ENCODE peak calls at places on chromosomes 7 and 10, in four cellular contexts. One of them, this sample, is unnamed.

GRCh38 chr7:24885305-24885704 is 94.7 kb downstream of the OSBPL3 start:
- DNase-seq in IMR-90: no peak
- DNase-seq in testis: no peak
- DNase-seq in spleen: no peak
- DNase-seq in this sample: no peak

GRCh38 chr10:103449208-103450144 is 2.7 kb downstream of the CALHM2 start:
- DNase-seq in IMR-90: no peak
- DNase-seq in spleen: no peak
- DNase-seq in testis: no peak
- DNase-seq in this sample: no peak

GRCh38 chr10:119296703-119297102 is 89.3 kb downstream of the GRK5 start:
- DNase-seq in IMR-90: peak
- DNase-seq in testis: no peak
- DNase-seq in spleen: no peak
- DNase-seq in this sample: no peak

GRCh38 chr10:16155761-16156322 is 281.0 kb upstream of the PTER start:
- DNase-seq in testis: no peak
- DNase-seq in IMR-90: no peak
- DNase-seq in spleen: no peak
- DNase-seq in this sample: no peak

GRCh38 chr7:142549007-142549406 is 200.3 kb upstream of the PRSS1 start:
- DNase-seq in IMR-90: peak
- DNase-seq in spleen: no peak
- DNase-seq in testis: no peak
- DNase-seq in this sample: no peak

GRCh38 chr10:100020161-100020882 is 10.6 kb upstream of the DNMBP start:
- DNase-seq in spleen: no peak
- DNase-seq in IMR-90: no peak
- DNase-seq in testis: no peak
- DNase-seq in this sample: no peak

GRCh38 chr10:35453855-35454532 is 117.7 kb downstream of the CCNY start:
- DNase-seq in testis: no peak
- DNase-seq in IMR-90: peak
- DNase-seq in spleen: no peak
- DNase-seq in this sample: peak

GRCh38 chr7:158824028-158824427 is 5.3 kb downstream of the ESYT2 start:
- DNase-seq in spleen: no peak
- DNase-seq in IMR-90: no peak
- DNase-seq in testis: no peak
- DNase-seq in this sample: no peak

GRCh38 chr7:137563986-137564385 is 220.5 kb upstream of the PTN start:
- DNase-seq in testis: no peak
- DNase-seq in spleen: no peak
- DNase-seq in IMR-90: peak
- DNase-seq in this sample: no peak

GRCh38 chr7:125089171-125089570 is 159.5 kb upstream of the POT1 start:
- DNase-seq in testis: no peak
- DNase-seq in IMR-90: no peak
- DNase-seq in spleen: no peak
- DNase-seq in this sample: no peak

GRCh38 chr10:132136097-132136521 is 50.6 kb upstream of the DPYSL4 start:
- DNase-seq in IMR-90: no peak
- DNase-seq in spleen: peak
- DNase-seq in testis: no peak
- DNase-seq in this sample: no peak

GRCh38 chr10:34994565-34995142 is 95.5 kb downstream of the CUL2 start:
- DNase-seq in IMR-90: peak
- DNase-seq in spleen: no peak
- DNase-seq in testis: peak
- DNase-seq in this sample: peak

GRCh38 chr7:25069900-25070443 is 55.1 kb downstream of the CYCS start:
- DNase-seq in testis: peak
- DNase-seq in spleen: no peak
- DNase-seq in IMR-90: peak
- DNase-seq in this sample: peak

GRCh38 chr7:141754939-141755338 is 9.0 kb upstream of the TAS2R3 start:
- DNase-seq in spleen: no peak
- DNase-seq in IMR-90: no peak
- DNase-seq in testis: no peak
- DNase-seq in this sample: peak

GRCh38 chr10:99172130-99172738 is 63.4 kb downstream of the HPSE2 start:
- DNase-seq in IMR-90: peak
- DNase-seq in spleen: no peak
- DNase-seq in testis: peak
- DNase-seq in this sample: peak

GRCh38 chr7:44279731-44280505 is 45.5 kb downstream of the CAMK2B start:
- DNase-seq in spleen: peak
- DNase-seq in IMR-90: no peak
- DNase-seq in testis: no peak
- DNase-seq in this sample: no peak

GRCh38 chr7:25091757-25092156 is 33.3 kb downstream of the CYCS start:
- DNase-seq in spleen: no peak
- DNase-seq in IMR-90: no peak
- DNase-seq in testis: no peak
- DNase-seq in this sample: no peak

GRCh38 chr10:110393866-110394265 is 89.1 kb upstream of the SMNDC1 start:
- DNase-seq in IMR-90: no peak
- DNase-seq in spleen: no peak
- DNase-seq in testis: no peak
- DNase-seq in this sample: no peak

GRCh38 chr10:110394296-110394695 is 89.6 kb upstream of the SMNDC1 start:
- DNase-seq in testis: no peak
- DNase-seq in spleen: no peak
- DNase-seq in IMR-90: no peak
- DNase-seq in this sample: no peak

GRCh38 chr10:110394898-110395297 is 90.2 kb upstream of the SMNDC1 start:
- DNase-seq in IMR-90: no peak
- DNase-seq in testis: no peak
- DNase-seq in spleen: no peak
- DNase-seq in this sample: no peak

GRCh38 chr10:110396284-110396651 is 91.5 kb upstream of the SMNDC1 start:
- DNase-seq in spleen: no peak
- DNase-seq in testis: no peak
- DNase-seq in IMR-90: no peak
- DNase-seq in this sample: no peak

DNA sequence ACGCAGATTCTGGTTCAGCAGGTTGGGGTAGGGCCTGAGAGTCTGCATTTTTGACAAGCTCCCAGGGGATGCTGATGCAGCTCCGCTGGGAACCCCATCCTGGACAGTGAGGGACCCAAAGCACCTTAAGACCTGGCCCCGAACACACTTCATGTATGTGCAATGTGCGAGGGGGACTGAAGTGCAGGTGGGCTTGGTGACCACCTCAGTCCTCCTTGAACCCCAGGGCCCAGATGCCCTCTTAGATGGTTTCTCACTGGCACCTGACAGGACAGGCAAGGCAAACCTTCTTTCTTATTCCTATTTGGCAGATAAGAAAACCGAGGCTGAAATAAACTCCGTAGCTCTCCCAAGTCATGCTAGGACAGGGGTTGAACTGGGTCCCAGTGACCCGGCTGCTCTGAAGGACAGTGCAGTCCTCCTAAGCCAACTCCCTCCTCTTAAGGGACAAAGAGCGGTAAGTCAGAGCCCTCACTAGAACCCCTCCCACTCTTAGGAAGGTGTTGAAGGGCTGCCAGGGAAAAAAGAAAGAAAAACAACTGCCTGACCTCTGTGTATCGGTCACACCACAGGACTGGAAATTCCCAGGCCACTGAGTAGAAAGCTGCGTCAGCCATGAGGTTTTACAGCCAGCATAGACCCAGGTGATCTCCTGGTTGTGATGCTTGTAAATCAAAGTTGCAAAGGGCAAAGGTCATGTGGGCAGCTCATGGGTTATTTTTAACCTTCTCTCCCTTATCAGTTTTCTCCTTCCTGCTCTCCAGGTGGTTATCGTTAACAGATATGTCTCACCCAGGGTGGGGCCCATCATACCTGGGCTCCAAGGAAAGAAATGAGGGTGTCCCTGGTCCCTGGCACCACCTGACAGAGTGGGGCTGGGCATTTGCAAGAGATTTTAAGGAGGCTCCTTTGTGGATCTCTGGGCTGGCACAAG is 90.9 kb upstream of the SMNDC1 start:
- DNase-seq in testis: peak
- DNase-seq in IMR-90: peak
- DNase-seq in spleen: no peak
- DNase-seq in this sample: peak
- TF ChIP-seq POLR2A in testis: no peak
- TF ChIP-seq POLR2A in IMR-90: peak
- TF ChIP-seq POLR2A in spleen: no peak
- TF ChIP-seq POLR2A in this sample: no peak

DNA sequence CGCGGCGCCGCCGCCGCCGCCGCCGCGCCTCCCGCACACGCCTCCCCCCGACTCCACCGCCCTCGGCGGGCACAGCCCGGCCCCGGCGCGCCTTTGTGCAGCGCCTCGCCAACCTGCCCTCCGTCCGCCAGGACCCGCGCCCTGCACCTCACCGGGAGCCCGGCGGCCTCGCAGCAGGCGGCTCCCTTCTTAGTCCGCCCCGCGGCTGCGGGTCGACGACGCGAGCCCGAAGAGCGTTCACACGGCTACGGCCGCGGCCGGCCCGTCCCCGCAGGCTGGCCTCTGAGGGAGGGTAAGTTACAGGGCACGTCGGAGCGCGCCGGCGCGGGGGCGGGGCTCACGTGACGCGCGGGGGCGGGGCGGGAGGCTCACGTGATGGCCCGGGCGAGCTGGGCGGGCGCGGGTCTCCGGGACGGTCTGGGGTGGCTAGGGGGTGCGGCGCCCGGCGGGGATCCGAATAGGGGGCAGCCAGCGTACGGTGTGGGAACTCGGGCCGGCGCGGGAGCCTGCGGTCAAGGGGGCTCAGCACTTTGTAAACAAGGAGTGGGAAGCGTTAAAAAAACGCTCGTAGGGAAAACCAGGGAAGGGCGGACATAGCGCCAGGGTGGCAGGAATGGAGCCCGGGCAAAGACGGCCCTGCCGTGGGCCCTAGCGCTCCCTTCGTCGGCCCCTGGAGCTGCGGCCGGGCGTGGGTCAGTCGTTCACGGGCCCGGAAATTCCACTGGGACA is at the start of gene ARHGAP12:
- DNase-seq in testis: peak
- DNase-seq in spleen: peak
- DNase-seq in IMR-90: peak
- DNase-seq in this sample: peak
- TF ChIP-seq POLR2A in testis: peak
- TF ChIP-seq POLR2A in spleen: peak
- TF ChIP-seq POLR2A in IMR-90: peak
- TF ChIP-seq POLR2A in this sample: peak

DNA sequence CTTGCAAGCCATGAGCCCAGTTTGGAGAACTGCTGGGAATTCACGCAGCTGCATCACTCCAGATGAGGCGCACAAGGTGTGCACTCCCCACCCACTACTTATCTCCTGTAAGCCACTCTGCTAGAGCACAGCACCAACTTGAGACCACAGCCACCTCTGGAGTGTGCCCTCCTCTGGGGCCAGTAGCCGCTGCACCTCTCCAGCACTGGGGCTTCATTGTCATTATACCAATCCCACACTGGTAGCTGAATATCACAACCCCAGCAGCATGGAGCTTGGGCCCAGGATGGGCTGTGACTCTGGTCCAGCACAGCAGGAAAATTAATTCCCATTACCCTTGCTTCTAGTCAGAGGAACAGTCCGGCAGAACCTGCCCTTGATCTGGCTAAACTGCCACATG is 125.6 kb downstream of the LSM5 start:
- DNase-seq in IMR-90: no peak
- DNase-seq in testis: no peak
- DNase-seq in spleen: no peak
- DNase-seq in this sample: no peak
- TF ChIP-seq POLR2A in IMR-90: no peak
- TF ChIP-seq POLR2A in testis: no peak
- TF ChIP-seq POLR2A in spleen: no peak
- TF ChIP-seq POLR2A in this sample: no peak

DNA sequence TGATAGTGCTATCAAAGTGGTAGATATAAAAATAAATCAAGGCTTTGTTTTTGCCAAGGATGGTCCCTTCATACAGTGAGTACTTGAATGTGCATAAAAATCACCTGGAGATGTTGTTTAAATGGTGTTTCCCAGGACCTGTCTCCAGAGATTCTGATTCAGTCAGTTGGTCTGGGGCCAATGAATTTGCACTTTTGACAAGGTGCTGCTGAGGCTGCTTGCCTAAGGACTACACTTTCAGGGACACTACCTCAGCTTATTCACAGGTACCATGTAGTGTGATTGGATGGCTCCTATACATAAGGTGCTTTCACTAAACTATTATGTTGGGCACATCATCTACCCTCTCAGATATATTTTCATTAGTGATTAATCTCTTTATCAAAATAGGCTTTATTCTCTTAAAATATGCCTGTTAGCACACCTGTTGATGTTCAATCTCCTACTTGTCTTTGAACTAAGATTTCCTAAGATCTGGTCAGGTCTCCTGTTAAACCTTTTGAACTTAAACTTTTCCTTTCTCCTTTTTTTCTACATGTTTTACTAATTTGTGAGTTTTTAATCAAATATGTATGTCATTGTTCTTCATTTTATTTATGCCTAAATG is 24.3 kb downstream of the CAPZA2 start:
- DNase-seq in testis: no peak
- DNase-seq in spleen: no peak
- DNase-seq in IMR-90: no peak
- DNase-seq in this sample: peak
- TF ChIP-seq POLR2A in testis: no peak
- TF ChIP-seq POLR2A in spleen: no peak
- TF ChIP-seq POLR2A in IMR-90: no peak
- TF ChIP-seq POLR2A in this sample: no peak

DNA sequence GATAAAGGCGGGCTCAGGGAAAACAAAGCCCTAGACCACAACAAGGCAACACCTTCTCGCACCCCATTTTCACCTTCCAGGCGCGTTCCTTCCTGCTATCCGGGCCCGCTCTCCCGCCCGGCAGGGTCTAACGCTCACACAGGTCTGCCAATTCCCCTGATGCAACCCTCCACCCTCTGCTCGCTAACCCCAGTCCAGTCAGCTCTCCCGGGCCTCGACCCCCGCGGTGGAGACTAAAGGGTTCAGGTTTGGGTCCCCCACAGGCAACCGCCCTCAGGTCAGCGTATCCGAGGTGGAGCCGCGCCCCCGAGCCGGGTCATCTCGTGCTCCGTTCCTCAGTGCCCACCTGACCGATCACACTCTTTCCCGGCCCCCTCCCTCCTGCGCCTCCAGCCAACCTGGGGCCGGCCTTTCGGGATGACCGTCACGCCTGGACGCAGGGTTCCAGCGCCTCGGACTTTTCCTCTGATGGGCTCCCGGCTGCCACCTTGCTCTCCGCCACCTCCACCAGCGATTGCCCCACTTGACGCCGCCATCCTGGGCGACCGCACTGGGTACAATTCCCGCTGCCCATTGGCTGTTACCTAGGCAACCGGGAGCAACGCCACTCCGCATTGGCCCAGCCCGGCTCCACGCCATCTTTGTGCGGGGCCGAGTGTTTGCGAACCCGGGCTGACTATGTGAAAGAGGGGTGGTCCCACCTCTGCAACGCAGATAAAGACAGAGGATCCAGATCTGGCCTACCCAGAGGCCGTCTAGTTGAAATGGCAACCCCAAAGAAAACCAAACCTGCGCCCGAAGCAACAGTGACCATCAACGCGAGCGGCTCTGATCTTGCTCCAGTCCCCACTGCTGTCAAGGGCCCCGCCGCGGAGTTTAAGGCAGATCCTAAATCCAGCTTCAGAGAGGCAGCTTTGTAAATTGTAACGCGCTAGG is at the start of gene MORN4:
- DNase-seq in IMR-90: peak
- DNase-seq in testis: peak
- DNase-seq in spleen: peak
- DNase-seq in this sample: peak
- TF ChIP-seq POLR2A in IMR-90: no peak
- TF ChIP-seq POLR2A in testis: no peak
- TF ChIP-seq POLR2A in spleen: no peak
- TF ChIP-seq POLR2A in this sample: peak

This sample was measured in erythroblast.